ENCODE peak calls at places on chromosomes 2 and 18, in six cellular contexts. W is heart left ventricle, A is adrenal gland, Q is spleen, E is Peyer's patch, X is right atrium auricular region. N is an unnamed sample.

GRCh38 chr18:47113796-47114540 is 36.3 kb downstream of the HDHD2 start:
- DNase-seq in W (no peak), A (no peak), Q (no peak), E (no peak), X (no peak), N (no peak)

GRCh38 chr2:126643972-126644371 is 12.0 kb upstream of the GYPC start:
- DNase-seq in W (no peak), A (no peak), Q (no peak), E (no peak), X (no peak), N (no peak)

GRCh38 chr2:23430263-23430662 is 45.3 kb downstream of the KLHL29 start:
- DNase-seq in W (no peak), A (no peak), Q (peak; percentile 24), E (no peak), X (no peak), N (peak; percentile 91)

GRCh38 chr2:234861841-234862735 is 89.7 kb upstream of the SH3BP4 start:
- DNase-seq in W (peak; percentile 79), A (peak; percentile 67), Q (no peak), E (no peak), X (no peak), N (no peak)

GRCh38 chr18:48928787-48929186 is 22.0 kb downstream of the SMAD7 start:
- DNase-seq in W (peak; percentile 75), A (no peak), Q (peak; percentile 96), E (peak; percentile 92), X (no peak), N (no peak)

GRCh38 chr2:239625913-239626734 is 225.3 kb upstream of the HDAC4 start:
- DNase-seq in W (no peak), A (no peak), Q (no peak), E (peak; percentile 34), X (peak; percentile 28), N (no peak)

GRCh38 chr2:163878718-163879117 is 142.9 kb upstream of the FIGN start:
- DNase-seq in W (no peak), A (no peak), Q (no peak), E (no peak), X (no peak), N (peak; percentile 1)

GRCh38 chr2:118815314-118815713 is 32.1 kb downstream of the EN1 start:
- DNase-seq in W (no peak), A (no peak), Q (no peak), E (no peak), X (no peak), N (no peak)

GRCh38 chr2:104794416-104794815 is 59.5 kb upstream of the POU3F3 start:
- DNase-seq in W (no peak), A (no peak), Q (no peak), E (no peak), X (no peak), N (no peak)

GRCh38 chr2:228600265-228600664 is 418.8 kb upstream of the SPHKAP start:
- DNase-seq in W (no peak), A (no peak), Q (no peak), E (no peak), X (no peak), N (peak; percentile 49)

GRCh38 chr18:5110288-5110687 is 86.8 kb downstream of the AKAIN1 start:
- DNase-seq in W (no peak), A (no peak), Q (no peak), E (no peak), X (no peak), N (no peak)

GRCh38 chr2:127064642-127065250 is 42.2 kb downstream of the BIN1 start:
- DNase-seq in W (peak; percentile 92), A (peak; percentile 97), Q (peak; percentile 91), E (no peak), X (peak; percentile 98), N (peak; percentile 84)

GRCh38 chr2:235283246-235283645 is 210.6 kb upstream of the AGAP1 start:
- DNase-seq in W (no peak), A (no peak), Q (no peak), E (no peak), X (no peak), N (no peak)

GRCh38 chr2:181318504-181319280 is 138.5 kb upstream of the ITGA4 start:
- DNase-seq in W (no peak), A (no peak), Q (no peak), E (no peak), X (no peak), N (no peak)

GRCh38 chr2:217695033-217695520 is 307.7 kb downstream of the TNS1 start:
- DNase-seq in W (no peak), A (no peak), Q (no peak), E (no peak), X (peak; percentile 63), N (peak; percentile 87)

GRCh38 chr18:48348739-48349138 is 60.4 kb downstream of the ZBTB7C start:
- DNase-seq in W (no peak), A (peak; percentile 14), Q (peak; percentile 59), E (no peak), X (no peak), N (no peak)

GRCh38 chr18:47931707-47932103 is 1.2 kb upstream of the SMAD2 start:
- DNase-seq in W (no peak), A (peak; percentile 27), Q (peak; percentile 78), E (peak; percentile 41), X (no peak), N (no peak)

GRCh38 chr2:137928547-137929503 is 35.4 kb upstream of the HNMT start:
- DNase-seq in W (no peak), A (no peak), Q (no peak), E (no peak), X (no peak), N (no peak)

GRCh38 chr2:216633616-216634316 is 546 bp downstream of the IGFBP2 start:
- DNase-seq in W (peak; percentile 37), A (no peak), Q (no peak), E (no peak), X (no peak), N (no peak)

DNA sequence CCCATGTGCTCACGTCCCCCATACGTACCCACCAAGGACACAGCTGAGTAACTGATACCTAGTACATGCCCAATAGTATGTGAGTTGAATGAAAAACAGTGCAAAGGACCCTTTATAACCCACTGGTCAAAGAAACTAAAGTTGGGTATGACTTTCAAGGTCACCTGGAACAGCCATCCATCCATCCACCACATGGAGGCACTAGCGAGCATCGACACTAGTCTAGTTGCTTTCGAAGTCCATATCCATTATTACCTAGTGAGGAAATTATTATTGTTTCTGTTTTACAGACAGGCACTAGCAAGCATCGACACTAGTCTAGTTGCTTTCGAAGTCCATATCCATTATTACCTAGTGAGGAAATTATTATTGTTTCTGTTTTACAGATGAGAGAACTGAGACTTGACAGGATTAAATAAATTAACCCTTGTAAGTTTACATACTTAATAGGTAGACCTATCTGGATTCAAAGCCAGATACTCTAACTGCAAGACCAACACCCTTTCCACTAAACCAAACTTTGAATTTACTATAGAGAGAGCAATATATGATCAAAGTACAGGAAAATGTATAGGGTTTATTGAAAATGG is 233.7 kb downstream of the METTL4 start:
- DNase-seq in W (peak; percentile 23), A (no peak), Q (no peak), E (peak; percentile 30), X (no peak), N (no peak)
- TF ChIP-seq CTCF in W (peak; percentile 53), A (peak; percentile 37), Q (peak; percentile 26), E (no peak), X (peak; percentile 55), N (peak; percentile 59)

DNA sequence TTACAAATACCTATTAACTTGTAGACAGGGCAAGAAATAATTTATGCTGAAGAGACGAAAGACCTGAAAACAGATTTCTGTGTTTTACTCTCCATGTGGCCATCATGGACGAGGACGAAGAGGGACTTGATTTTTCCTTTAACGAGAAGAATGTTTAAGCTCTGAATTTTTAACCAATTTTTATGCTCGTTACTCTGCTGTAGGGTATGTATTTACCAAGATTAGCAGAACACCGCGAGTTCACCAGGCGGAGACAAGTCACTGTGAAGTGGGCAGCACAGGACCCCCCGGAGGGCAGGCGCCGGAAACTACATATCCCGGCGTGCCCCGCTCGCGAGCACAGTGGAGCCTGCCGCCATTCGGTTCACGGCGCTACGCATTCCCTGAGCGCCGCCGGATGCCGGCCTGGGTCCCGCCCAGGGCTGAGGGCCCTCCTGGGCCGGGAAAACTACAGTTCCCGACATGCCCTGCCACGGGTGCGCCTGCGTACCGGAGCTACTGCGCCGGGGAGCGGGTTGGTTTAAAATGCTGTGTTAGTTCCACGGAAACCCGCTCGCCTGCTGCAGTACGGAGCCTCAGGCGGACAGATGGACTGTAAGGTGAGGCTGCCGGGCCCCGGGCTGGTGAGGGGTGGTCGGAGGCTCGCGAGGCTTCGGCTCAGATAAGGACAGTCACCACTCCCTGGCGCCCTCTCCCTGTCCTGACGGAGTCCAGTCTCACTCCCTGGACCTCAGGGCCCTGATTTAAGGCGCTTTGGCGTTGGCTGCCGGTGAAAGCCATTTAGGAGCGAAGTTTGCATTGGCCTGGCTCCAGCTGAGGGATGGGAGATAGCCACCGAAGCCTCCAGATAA is at the start of gene CCDC150:
- DNase-seq in W (peak; percentile 95), A (peak; percentile 91), Q (peak; percentile 98), E (peak; percentile 87), X (peak; percentile 89), N (peak; percentile 76)
- TF ChIP-seq CTCF in W (peak; percentile 24), A (no peak), Q (no peak), E (no peak), X (peak; percentile 55), N (peak; percentile 24)

DNA sequence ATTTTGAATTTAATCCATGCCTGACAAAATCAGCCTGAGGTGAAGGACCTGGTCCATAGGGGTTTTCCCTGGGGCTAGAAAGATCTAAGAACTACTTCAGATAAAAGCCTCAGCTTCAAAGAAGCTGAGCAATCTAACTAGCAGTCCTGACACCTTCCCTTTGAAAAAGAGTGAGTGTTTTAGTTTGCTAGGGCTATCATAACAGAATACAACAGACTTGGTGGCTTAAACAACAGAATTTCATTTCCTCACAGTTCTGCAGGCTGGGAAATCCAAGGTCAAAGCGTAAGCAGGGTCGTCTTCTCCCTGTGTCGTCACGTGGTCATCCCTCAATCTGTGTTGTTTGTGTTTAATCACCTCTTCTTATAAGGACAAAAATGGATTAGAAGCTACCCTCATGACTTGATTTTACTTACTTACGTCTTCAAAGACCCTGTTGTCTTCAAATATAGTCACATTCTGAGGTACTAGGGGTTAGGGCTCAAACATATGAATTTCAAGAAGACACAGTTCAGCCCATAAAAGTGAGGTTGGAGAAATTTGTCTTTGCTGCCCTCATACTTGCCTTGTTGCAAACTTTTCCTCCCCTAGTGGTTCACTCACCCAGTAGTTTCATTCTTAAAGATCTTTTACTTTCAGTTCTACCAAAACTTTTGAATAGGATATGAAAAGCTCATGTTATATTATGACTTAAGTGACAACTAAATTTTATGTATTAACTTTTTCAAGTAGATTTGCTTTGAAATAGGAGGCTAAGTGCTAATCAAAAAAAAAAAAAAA is 673.8 kb downstream of the ARHGAP15 start:
- DNase-seq in W (no peak), A (no peak), Q (no peak), E (no peak), X (no peak), N (no peak)
- TF ChIP-seq CTCF in W (no peak), A (no peak), Q (no peak), E (no peak), X (no peak), N (peak; percentile 25)

GRCh38 chr2:108942231-108943066 is 46.6 kb downstream of the EDAR start:
- DNase-seq in W (no peak), A (no peak), Q (no peak), E (no peak), X (no peak), N (no peak)

GRCh38 chr2:108943067-108943350 is 46.0 kb downstream of the EDAR start:
- DNase-seq in W (no peak), A (no peak), Q (no peak), E (no peak), X (no peak), N (no peak)

GRCh38 chr2:108946442-108946841 is 42.6 kb downstream of the EDAR start:
- DNase-seq in W (no peak), A (no peak), Q (no peak), E (no peak), X (no peak), N (no peak)

GRCh38 chr2:108945969-108946368 is 43.1 kb downstream of the EDAR start:
- DNase-seq in W (peak; percentile 94), A (peak; percentile 87), Q (no peak), E (no peak), X (no peak), N (no peak)

GRCh38 chr2:108944601-108945241 is 44.3 kb downstream of the EDAR start:
- DNase-seq in W (no peak), A (no peak), Q (no peak), E (no peak), X (no peak), N (no peak)
- TF ChIP-seq CTCF in W (no peak), A (no peak), Q (no peak), E (no peak), X (no peak), N (peak; percentile 20)